ENCODE peak calls at places on chromosomes 4 and X, in six cellular contexts. Q, U, I, O, K and M are unnamed samples.
A peak's percentile ranks its signal among the peaks of the same experiment; 100 is the strongest.

GRCh38 chrX:12304261-12304660 is 166.0 kb downstream of the FRMPD4 start:
- DNase-seq in Q (no peak), U (no peak), I (no peak), O (no peak), K (no peak), M (no peak)

GRCh38 chrX:124216396-124217124 is 115.9 kb upstream of the TEX13D start:
- DNase-seq in Q (no peak), U (no peak), I (no peak), O (no peak), K (no peak), M (no peak)

GRCh38 chr4:155787113-155787710 is 28.4 kb downstream of the GUCY1B1 start:
- DNase-seq in Q (no peak), U (peak; percentile 25), I (peak; percentile 19), O (no peak), K (no peak), M (no peak)

GRCh38 chr4:95715830-95716229 is 124.1 kb upstream of the PDHA2 start:
- DNase-seq in Q (no peak), U (no peak), I (no peak), O (no peak), K (no peak), M (no peak)

GRCh38 chr4:101981756-101982155 is 191.2 kb downstream of the BANK1 start:
- DNase-seq in Q (no peak), U (no peak), I (no peak), O (no peak), K (no peak), M (no peak)

GRCh38 chrX:134933248-134933647 is 57.5 kb upstream of the SMIM10 start:
- DNase-seq in Q (no peak), U (no peak), I (no peak), O (no peak), K (no peak), M (no peak)

GRCh38 chr4:176393306-176394013 is 73.7 kb downstream of the SPCS3 start:
- DNase-seq in Q (no peak), U (no peak), I (no peak), O (no peak), K (no peak), M (no peak)

GRCh38 chr4:83490876-83491450 is 6.1 kb upstream of the ABRAXAS1 start:
- DNase-seq in Q (no peak), U (peak; percentile 19), I (no peak), O (no peak), K (peak; percentile 8), M (no peak)

GRCh38 chr4:55269970-55270369 is 76.1 kb upstream of the SRD5A3 start:
- DNase-seq in Q (no peak), U (no peak), I (no peak), O (no peak), K (no peak), M (no peak)

GRCh38 chr4:95141376-95141775 is 383.6 kb downstream of the BMPR1B start:
- DNase-seq in Q (no peak), U (no peak), I (no peak), O (no peak), K (no peak), M (no peak)

GRCh38 chr4:2931765-2932560 is 31.2 kb downstream of the NOP14 start:
- DNase-seq in Q (peak; percentile 75), U (peak; percentile 71), I (peak; percentile 62), O (no peak), K (no peak), M (peak; percentile 73)

GRCh38 chrX:13747836-13748235 is 13.3 kb downstream of the OFD1 start:
- DNase-seq in Q (no peak), U (peak; percentile 30), I (no peak), O (no peak), K (no peak), M (no peak)

GRCh38 chr4:3684546-3684945 is 81.6 kb upstream of the ADRA2C start:
- DNase-seq in Q (no peak), U (no peak), I (no peak), O (no peak), K (no peak), M (no peak)

GRCh38 chr4:95547708-95548471 is 883 bp downstream of the UNC5C start:
- DNase-seq in Q (peak; percentile 24), U (no peak), I (no peak), O (peak; percentile 80), K (no peak), M (no peak)

GRCh38 chr4:610411-611261 is 14.7 kb upstream of the PDE6B start:
- DNase-seq in Q (no peak), U (no peak), I (no peak), O (no peak), K (no peak), M (no peak)

GRCh38 chrX:2242326-2242725 is 258.4 kb downstream of the DHRSX start:
- DNase-seq in Q (no peak), U (no peak), I (no peak), O (no peak), K (no peak), M (no peak)

GRCh38 chrX:74925210-74926088 is at the start of gene NEXMIF:
- DNase-seq in Q (peak; percentile 31), U (peak; percentile 28), I (no peak), O (peak; percentile 9), K (peak; percentile 11), M (no peak)

GRCh38 chr4:19776021-19776459 is 475.7 kb upstream of the SLIT2 start:
- DNase-seq in Q (no peak), U (no peak), I (no peak), O (no peak), K (no peak), M (no peak)

GRCh38 chr4:40194602-40195161 is 2.1 kb upstream of the RHOH start:
- DNase-seq in Q (peak; percentile 65), U (peak; percentile 78), I (no peak), O (no peak), K (no peak), M (peak; percentile 54)

GRCh38 chrX:14043209-14043608 is 13.5 kb upstream of the GEMIN8 start:
- DNase-seq in Q (no peak), U (no peak), I (no peak), O (no peak), K (no peak), M (no peak)

GRCh38 chrX:16610121-16610565 is 39.8 kb upstream of the S100G start:
- DNase-seq in Q (no peak), U (no peak), I (no peak), O (no peak), K (no peak), M (no peak)

GRCh38 chr4:167041524-167041923 is 192.8 kb downstream of the SPOCK3 start:
- DNase-seq in Q (no peak), U (no peak), I (no peak), O (no peak), K (no peak), M (no peak)

GRCh38 chr4:147362868-147363440 is 117.9 kb upstream of the EDNRA start:
- DNase-seq in Q (no peak), U (no peak), I (no peak), O (no peak), K (no peak), M (no peak)

GRCh38 chrX:17944833-17945497 is 83.9 kb upstream of the RAI2 start:
- DNase-seq in Q (peak; percentile 22), U (no peak), I (no peak), O (no peak), K (no peak), M (peak; percentile 5)

GRCh38 chrX:1465261-1466231 is 12.8 kb upstream of the ASMTL start:
- DNase-seq in Q (peak; percentile 24), U (no peak), I (no peak), O (no peak), K (no peak), M (peak; percentile 3)

GRCh38 chr4:123740236-123740635 is 343.6 kb downstream of the SPRY1 start:
- DNase-seq in Q (no peak), U (no peak), I (no peak), O (no peak), K (no peak), M (no peak)

GRCh38 chr4:78654809-78655208 is 103.2 kb downstream of the ANXA3 start:
- DNase-seq in Q (no peak), U (no peak), I (no peak), O (no peak), K (no peak), M (no peak)

GRCh38 chrX:22975786-22976185 is 24.0 kb upstream of the DDX53 start:
- DNase-seq in Q (no peak), U (no peak), I (no peak), O (no peak), K (no peak), M (no peak)